ENCODE peak calls at places on chromosomes 11 and 22, in ten cellular contexts. Z is left lung; M is PC-9; B is uterus; L is Peyer's patch; W is fibroblast of lung; U is psoas muscle; R is brain microvascular endothelial cell; N is CD8-positive, alpha-beta T cell; O is kidney. A is an unnamed sample.

GRCh38 chr22:26086359-26086758 is 82.9 kb upstream of the SEZ6L start:
- DNase-seq in Z (no peak), O (no peak), R (no peak), M (no peak), W (no peak), U (no peak), L (no peak), N (no peak), B (no peak), A (no peak)

GRCh38 chr11:12186683-12187082 is 76.3 kb downstream of the MICAL2 start:
- DNase-seq in B (no peak), U (no peak), N (no peak), L (no peak), M (no peak), O (no peak), W (no peak), R (no peak), Z (no peak), A (no peak)

GRCh38 chr11:69662021-69662698 is 13.0 kb downstream of the LTO1 start:
- DNase-seq in B (no peak), M (no peak), Z (peak), R (no peak), U (peak), W (no peak), N (no peak), O (peak), L (no peak), A (no peak)

GRCh38 chr11:71488968-71489265 is 35.9 kb downstream of the NADSYN1 start:
- DNase-seq in W (no peak), N (no peak), M (peak), Z (no peak), B (no peak), L (peak), O (no peak), U (no peak), R (no peak), A (no peak)

GRCh38 chr22:40588726-40589125 is 47.8 kb downstream of the MRTFA start:
- DNase-seq in L (no peak), B (no peak), N (no peak), M (peak), W (peak), U (no peak), R (peak), Z (no peak), O (no peak), A (peak)

GRCh38 chr11:86547727-86548126 is 124.7 kb downstream of the ME3 start:
- DNase-seq in R (no peak), L (no peak), B (no peak), N (no peak), O (no peak), W (no peak), M (no peak), U (no peak), Z (no peak), A (peak)

GRCh38 chr22:36285545-36285944 is 32.6 kb downstream of the APOL1 start:
- DNase-seq in R (no peak), W (no peak), Z (peak), M (no peak), N (no peak), B (no peak), L (no peak), O (peak), U (no peak), A (no peak)

GRCh38 chr11:112852141-112852853 is 108.9 kb upstream of the NCAM1 start:
- DNase-seq in R (no peak), O (no peak), N (no peak), L (no peak), W (peak), Z (no peak), U (no peak), M (peak), B (no peak), A (peak)

GRCh38 chr11:69157156-69157821 is 1.6 kb downstream of the SMIM38 start:
- DNase-seq in Z (no peak), N (no peak), B (peak), O (no peak), W (peak), R (no peak), L (peak), U (peak), M (no peak), A (peak)

GRCh38 chr22:47781024-47781423 is 1018.6 kb downstream of the TBC1D22A start:
- DNase-seq in W (no peak), O (peak), M (no peak), N (no peak), Z (no peak), L (no peak), U (no peak), B (no peak), R (no peak), A (no peak)

GRCh38 chr11:70668204-70669202 is 270.2 kb downstream of the CTTN start:
- DNase-seq in B (no peak), O (no peak), U (no peak), L (no peak), W (no peak), Z (peak), M (no peak), N (no peak), R (no peak), A (peak)

GRCh38 chr11:104968856-104969776 is 742 bp upstream of the CASP4 start:
- DNase-seq in R (peak), N (no peak), W (peak), B (peak), M (no peak), U (peak), Z (peak), L (peak), O (peak), A (peak)

GRCh38 chr11:87035976-87036583 is 1.7 kb upstream of the TMEM135 start:
- DNase-seq in N (no peak), L (no peak), U (no peak), W (no peak), R (no peak), B (no peak), M (peak), O (no peak), Z (no peak), A (no peak)

GRCh38 chr11:61486779-61487178 is 21.8 kb upstream of the LRRC10B start:
- DNase-seq in N (no peak), W (no peak), U (no peak), M (peak), B (no peak), R (no peak), Z (no peak), L (no peak), O (no peak), A (no peak)

GRCh38 chr11:126338346-126339055 is 17.0 kb upstream of the ST3GAL4 start:
- DNase-seq in N (no peak), L (no peak), R (no peak), Z (no peak), U (no peak), M (peak), W (no peak), O (no peak), B (no peak), A (no peak)

GRCh38 chr11:7436657-7437056 is 48.6 kb upstream of the OLFML1 start:
- DNase-seq in R (no peak), L (peak), B (no peak), N (no peak), W (no peak), Z (no peak), O (no peak), U (no peak), M (no peak), A (no peak)

GRCh38 chr11:83070878-83071640 is 638 bp downstream of the RAB30 start:
- DNase-seq in N (no peak), O (peak), Z (no peak), W (peak), L (peak), B (peak), M (no peak), R (no peak), U (peak), A (peak)

GRCh38 chr22:37224757-37225420 is 12.6 kb upstream of the SSTR3 start:
- DNase-seq in W (no peak), O (no peak), Z (peak), U (no peak), L (no peak), B (no peak), N (no peak), R (no peak), M (no peak), A (no peak)

GRCh38 chr11:1138053-1138452 is 19.7 kb upstream of the MUC5AC start:
- DNase-seq in L (peak), M (no peak), N (no peak), O (no peak), U (no peak), B (no peak), W (peak), Z (no peak), R (peak), A (peak)

GRCh38 chr22:37178350-37179125 is 9.5 kb downstream of the C1QTNF6 start:
- DNase-seq in O (peak), W (peak), L (peak), U (peak), Z (peak), R (no peak), M (peak), N (no peak), B (no peak), A (peak)

GRCh38 chr11:45209904-45210699 is 63.7 kb downstream of the PRDM11 start:
- DNase-seq in R (peak), O (peak), M (no peak), U (peak), L (peak), B (peak), N (no peak), Z (peak), W (peak), A (peak)

GRCh38 chr11:44868455-44869421 is 81.9 kb downstream of the TP53I11 start:
- DNase-seq in O (no peak), L (no peak), W (no peak), M (no peak), B (no peak), R (no peak), N (no peak), U (no peak), Z (no peak), A (no peak)

GRCh38 chr11:111331711-111332479 is 33.5 kb downstream of the POU2AF3 start:
- DNase-seq in L (no peak), M (peak), Z (no peak), R (no peak), W (peak), N (no peak), U (no peak), O (no peak), B (no peak), A (peak)

GRCh38 chr11:34105957-34106504 is 602 bp downstream of the NAT10 start:
- DNase-seq in L (no peak), B (no peak), W (peak), R (peak), Z (no peak), O (no peak), U (no peak), M (no peak), N (no peak), A (peak)

GRCh38 chr22:49959782-49960158 is 802 bp upstream of the PIM3 start:
- DNase-seq in U (peak), W (no peak), N (no peak), B (no peak), M (peak), L (peak), O (no peak), R (no peak), Z (no peak), A (no peak)

GRCh38 chr11:10937416-10937815 is 79.6 kb upstream of the ZBED5 start:
- DNase-seq in B (no peak), R (no peak), Z (no peak), W (no peak), O (no peak), L (no peak), N (no peak), U (no peak), M (no peak), A (no peak)

GRCh38 chr11:23090659-23091058 is 230.4 kb upstream of the CCDC179 start:
- DNase-seq in U (no peak), M (no peak), Z (no peak), B (no peak), W (no peak), R (no peak), O (no peak), L (no peak), N (no peak), A (no peak)

GRCh38 chr11:10666976-10667892 is 26.3 kb downstream of the IRAG1 start:
- DNase-seq in R (peak), Z (no peak), W (peak), N (no peak), B (no peak), U (no peak), M (peak), L (no peak), O (no peak), A (no peak)

GRCh38 chr11:27191061-27191460 is 150.4 kb downstream of the BBOX1 start:
- DNase-seq in L (no peak), W (no peak), R (no peak), U (no peak), Z (no peak), N (no peak), O (no peak), B (no peak), M (no peak), A (no peak)

GRCh38 chr11:47177229-47177845 is 658 bp upstream of the ARFGAP2 start:
- DNase-seq in W (peak), U (peak), M (peak), L (peak), Z (no peak), N (peak), R (peak), B (no peak), O (no peak), A (peak)

GRCh38 chr11:123450593-123450992 is 20.5 kb downstream of the GRAMD1B start:
- DNase-seq in L (no peak), O (no peak), R (no peak), B (peak), M (no peak), U (no peak), W (peak), Z (no peak), N (no peak), A (peak)

GRCh38 chr22:40213478-40213877 is 35.8 kb downstream of the TNRC6B start:
- DNase-seq in N (no peak), U (no peak), R (no peak), M (no peak), L (no peak), B (no peak), O (no peak), Z (no peak), W (no peak), A (peak)

GRCh38 chr11:104609297-104609696 is 289.0 kb downstream of the CASP12 start:
- DNase-seq in W (peak), M (no peak), R (peak), L (no peak), N (no peak), Z (no peak), U (no peak), O (no peak), B (no peak), A (peak)

GRCh38 chr11:64092119-64092760 is 56.5 kb downstream of the FLRT1 start:
- DNase-seq in N (no peak), U (no peak), Z (no peak), O (no peak), B (no peak), L (no peak), R (no peak), M (no peak), W (no peak), A (no peak)

GRCh38 chr11:12266943-12267342 is 110.4 kb upstream of the PARVA start:
- DNase-seq in M (no peak), U (no peak), N (no peak), W (no peak), B (no peak), L (no peak), R (no peak), O (no peak), Z (no peak), A (no peak)

DNA sequence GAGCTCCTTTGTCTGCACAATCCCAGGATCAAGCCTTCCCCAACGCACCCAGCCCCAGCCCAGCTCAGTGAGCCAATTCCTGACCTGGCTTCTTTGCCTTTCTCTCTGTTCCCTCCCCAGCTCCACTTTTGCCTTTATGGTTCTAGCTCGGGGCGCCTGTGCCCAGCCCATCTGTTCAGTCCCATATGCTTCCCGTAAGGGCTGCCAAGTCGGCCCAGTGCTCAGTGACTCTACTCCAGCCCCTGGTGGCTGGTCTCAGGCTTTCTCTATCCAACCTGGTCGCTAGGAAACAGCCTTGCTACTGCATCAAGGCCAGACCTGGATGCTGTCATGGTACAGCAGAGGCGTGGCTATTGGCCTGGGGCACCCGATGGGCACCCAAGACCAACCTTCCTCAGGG is 178.1 kb downstream of the DSCAML1 start:
- DNase-seq in U (no peak), O (no peak), R (no peak), M (no peak), N (no peak), B (no peak), Z (no peak), L (no peak), W (no peak), A (no peak)
- TF ChIP-seq CTCF in U (no peak), O (no peak), R (no peak), M (no peak), N (no peak), B (no peak), Z (no peak), L (no peak), W (no peak), A (no peak)

GRCh38 chr22:29030618-29031235 is 30.9 kb downstream of the C22orf31 start:
- DNase-seq in N (no peak), R (peak), Z (peak), W (peak), B (peak), L (peak), U (peak), O (peak), M (peak), A (peak)
- H3K4me3 ChIP-seq in N (no peak), R (peak), Z (peak), W (peak), B (peak), L (no peak), U (peak), O (peak), M (peak), A (peak)

GRCh38 chr11:68037481-68038225 is 1.2 kb upstream of the TCIRG1 start:
- DNase-seq in O (no peak), M (no peak), B (no peak), Z (peak), U (no peak), R (no peak), L (no peak), N (no peak), W (no peak), A (no peak)
- TF ChIP-seq CTCF in O (no peak), M (no peak), B (no peak), Z (no peak), U (no peak), R (no peak), L (no peak), N (no peak), W (no peak), A (no peak)

DNA sequence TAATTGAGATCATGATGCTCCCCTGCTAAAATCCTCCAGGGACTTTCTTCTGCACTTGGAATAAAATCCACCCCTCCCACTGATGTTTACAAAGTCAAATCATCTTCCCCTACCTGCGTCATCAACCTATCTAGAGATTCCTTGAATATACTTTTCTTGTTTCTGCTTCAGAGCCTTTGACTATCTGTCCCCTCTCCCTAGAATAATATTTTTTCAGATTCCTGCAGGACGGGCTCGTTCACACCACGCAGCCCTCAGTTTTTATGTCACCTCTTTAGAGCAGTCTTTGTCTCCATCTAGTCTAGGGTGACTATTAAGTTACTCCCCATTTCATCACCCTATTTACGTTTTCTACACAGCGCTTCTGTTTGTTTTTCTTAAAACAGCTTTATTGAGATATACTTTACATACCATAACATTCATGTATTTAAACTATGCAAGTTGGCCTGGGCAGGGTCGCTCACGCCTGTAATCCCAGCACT is 94.8 kb upstream of the SESN3 start:
- DNase-seq in B (no peak), Z (no peak), R (no peak), U (no peak), O (no peak), L (no peak), W (no peak), M (no peak), N (no peak), A (no peak)
- H3K4me3 ChIP-seq in B (no peak), Z (no peak), R (no peak), U (no peak), O (no peak), L (no peak), W (no peak), M (no peak), N (no peak), A (no peak)